ENCODE peak calls at places on chromosomes 13 and 19, in four cellular contexts. One of them, this sample, is unnamed.
A peak's percentile ranks its signal among the peaks of the same experiment; 100 is the strongest.

GRCh38 chr19:15180451-15181390 is 20.1 kb downstream of the NOTCH3 start:
- DNase-seq in H1: no peak
- DNase-seq in GM12878: no peak
- DNase-seq in HepG2: peak; percentile 37
- DNase-seq in this sample: peak; percentile 93

GRCh38 chr13:67134322-67135129 is 95.6 kb downstream of the PCDH9 start:
- DNase-seq in HepG2: no peak
- DNase-seq in GM12878: no peak
- DNase-seq in H1: no peak
- DNase-seq in this sample: no peak

GRCh38 chr13:111398715-111399299 is 78.4 kb downstream of the TEX29 start:
- DNase-seq in GM12878: no peak
- DNase-seq in HepG2: peak; percentile 64
- DNase-seq in H1: no peak
- DNase-seq in this sample: peak; percentile 20

GRCh38 chr13:77422724-77423123 is 95.8 kb upstream of the MYCBP2 start:
- DNase-seq in GM12878: no peak
- DNase-seq in HepG2: no peak
- DNase-seq in H1: no peak
- DNase-seq in this sample: no peak

GRCh38 chr19:23440791-23441190 is 45.5 kb upstream of the ZNF91 start:
- DNase-seq in HepG2: no peak
- DNase-seq in GM12878: no peak
- DNase-seq in H1: no peak
- DNase-seq in this sample: no peak

GRCh38 chr19:19262190-19263057 is 10.7 kb downstream of the TM6SF2 start:
- DNase-seq in H1: no peak
- DNase-seq in HepG2: no peak
- DNase-seq in GM12878: no peak
- DNase-seq in this sample: peak; percentile 37

GRCh38 chr19:55611300-55611982 is 6.0 kb downstream of the ZNF865 start:
- DNase-seq in H1: no peak
- DNase-seq in GM12878: no peak
- DNase-seq in HepG2: no peak
- DNase-seq in this sample: no peak

GRCh38 chr13:64928704-64929499 is 2301.2 kb downstream of the PCDH9 start:
- DNase-seq in H1: no peak
- DNase-seq in HepG2: no peak
- DNase-seq in GM12878: no peak
- DNase-seq in this sample: no peak

GRCh38 chr13:23952796-23953195 is 55.5 kb upstream of the C1QTNF9B start:
- DNase-seq in HepG2: no peak
- DNase-seq in H1: no peak
- DNase-seq in GM12878: no peak
- DNase-seq in this sample: no peak

GRCh38 chr19:54141356-54141755 is 3.8 kb downstream of the CNOT3 start:
- DNase-seq in GM12878: no peak
- DNase-seq in HepG2: no peak
- DNase-seq in H1: no peak
- DNase-seq in this sample: no peak

GRCh38 chr13:94679614-94680013 is 32.7 kb downstream of the SOX21 start:
- DNase-seq in GM12878: no peak
- DNase-seq in H1: no peak
- DNase-seq in HepG2: no peak
- DNase-seq in this sample: no peak

GRCh38 chr13:18948664-18949488 is 232.7 kb downstream of the TUBA3C start:
- DNase-seq in GM12878: no peak
- DNase-seq in HepG2: no peak
- DNase-seq in H1: no peak
- DNase-seq in this sample: no peak

GRCh38 chr13:45807520-45808099 is 43.9 kb downstream of the SIAH3 start:
- DNase-seq in GM12878: peak; percentile 8
- DNase-seq in HepG2: peak; percentile 60
- DNase-seq in H1: no peak
- DNase-seq in this sample: peak; percentile 21

GRCh38 chr13:44292545-44292944 is 81.1 kb upstream of the SERP2 start:
- DNase-seq in GM12878: no peak
- DNase-seq in HepG2: no peak
- DNase-seq in H1: no peak
- DNase-seq in this sample: no peak

DNA sequence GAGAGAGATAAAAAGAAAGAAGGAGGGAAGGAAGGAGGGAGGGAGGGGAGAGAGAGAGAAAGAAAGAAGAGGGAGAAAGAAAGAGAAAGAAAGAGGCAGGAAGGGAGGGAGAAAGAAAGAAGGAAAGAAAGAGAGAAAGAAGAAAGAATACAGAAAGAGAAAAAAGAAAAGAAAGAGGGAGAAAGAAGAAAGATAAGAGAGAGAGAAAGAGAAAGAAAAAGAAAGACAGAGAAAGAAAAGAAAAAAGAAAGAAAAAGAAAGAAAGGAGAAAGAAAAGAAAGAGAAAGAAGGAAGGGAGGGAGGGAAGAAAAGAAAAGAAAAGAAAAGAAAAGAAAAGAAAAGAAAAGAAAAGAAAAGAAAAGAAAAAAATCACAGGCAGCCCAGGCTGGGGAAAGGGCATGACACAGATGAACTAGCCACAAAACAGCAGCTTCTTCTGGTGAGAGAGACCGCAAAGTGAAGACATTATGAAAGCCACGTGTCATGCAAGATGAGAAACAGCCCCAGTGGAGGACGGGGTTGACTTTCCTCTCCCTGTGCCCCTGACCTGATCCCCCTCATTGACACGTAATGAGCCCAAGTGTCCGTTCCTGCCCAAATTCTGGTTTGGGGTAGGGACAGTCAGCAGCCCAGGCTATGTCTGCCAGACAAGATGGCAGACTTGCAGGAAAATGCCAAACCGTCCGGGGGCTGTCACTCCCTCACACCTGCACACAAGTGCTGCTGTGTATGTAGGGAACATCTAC is 102.1 kb downstream of the INSR start:
- DNase-seq in H1: no peak
- DNase-seq in GM12878: no peak
- DNase-seq in HepG2: no peak
- DNase-seq in this sample: no peak
- TF ChIP-seq TAF1 in H1: no peak
- TF ChIP-seq TAF1 in GM12878: peak; percentile 47
- TF ChIP-seq TAF1 in HepG2: no peak
- TF ChIP-seq TAF1 in this sample: no peak

GRCh38 chr13:91017669-91018053 is 329.8 kb upstream of the MIR17HG start:
- DNase-seq in GM12878: no peak
- DNase-seq in HepG2: no peak
- DNase-seq in H1: peak; percentile 2
- DNase-seq in this sample: peak; percentile 38
- TF ChIP-seq HDAC6 in GM12878: no peak
- TF ChIP-seq HDAC6 in HepG2: no peak
- TF ChIP-seq HDAC6 in H1: no peak
- TF ChIP-seq HDAC6 in this sample: no peak

GRCh38 chr13:101512650-101513049 is 60.2 kb downstream of the ITGBL1 start:
- DNase-seq in HepG2: no peak
- DNase-seq in GM12878: no peak
- DNase-seq in H1: no peak
- DNase-seq in this sample: no peak

GRCh38 chr13:101514695-101515275 is 62.3 kb downstream of the ITGBL1 start:
- DNase-seq in H1: no peak
- DNase-seq in HepG2: peak; percentile 48
- DNase-seq in GM12878: no peak
- DNase-seq in this sample: peak; percentile 8

GRCh38 chr13:101516262-101516661 is 63.8 kb downstream of the ITGBL1 start:
- DNase-seq in HepG2: no peak
- DNase-seq in H1: no peak
- DNase-seq in GM12878: no peak
- DNase-seq in this sample: no peak

GRCh38 chr13:101514100-101514499 is 61.6 kb downstream of the ITGBL1 start:
- DNase-seq in GM12878: no peak
- DNase-seq in H1: no peak
- DNase-seq in HepG2: no peak
- DNase-seq in this sample: no peak

GRCh38 chr13:101515504-101515903 is 63.0 kb downstream of the ITGBL1 start:
- DNase-seq in HepG2: no peak
- DNase-seq in GM12878: no peak
- DNase-seq in H1: no peak
- DNase-seq in this sample: no peak
- TF ChIP-seq TAF1 in HepG2: no peak
- TF ChIP-seq TAF1 in GM12878: no peak
- TF ChIP-seq TAF1 in H1: no peak
- TF ChIP-seq TAF1 in this sample: no peak

GRCh38 chr13:29529755-29530154 is 65.7 kb downstream of the SLC7A1 start:
- DNase-seq in GM12878: no peak
- DNase-seq in HepG2: no peak
- DNase-seq in H1: no peak
- DNase-seq in this sample: no peak
- TF ChIP-seq HDAC6 in GM12878: no peak
- TF ChIP-seq HDAC6 in HepG2: no peak
- TF ChIP-seq HDAC6 in H1: no peak
- TF ChIP-seq HDAC6 in this sample: no peak

DNA sequence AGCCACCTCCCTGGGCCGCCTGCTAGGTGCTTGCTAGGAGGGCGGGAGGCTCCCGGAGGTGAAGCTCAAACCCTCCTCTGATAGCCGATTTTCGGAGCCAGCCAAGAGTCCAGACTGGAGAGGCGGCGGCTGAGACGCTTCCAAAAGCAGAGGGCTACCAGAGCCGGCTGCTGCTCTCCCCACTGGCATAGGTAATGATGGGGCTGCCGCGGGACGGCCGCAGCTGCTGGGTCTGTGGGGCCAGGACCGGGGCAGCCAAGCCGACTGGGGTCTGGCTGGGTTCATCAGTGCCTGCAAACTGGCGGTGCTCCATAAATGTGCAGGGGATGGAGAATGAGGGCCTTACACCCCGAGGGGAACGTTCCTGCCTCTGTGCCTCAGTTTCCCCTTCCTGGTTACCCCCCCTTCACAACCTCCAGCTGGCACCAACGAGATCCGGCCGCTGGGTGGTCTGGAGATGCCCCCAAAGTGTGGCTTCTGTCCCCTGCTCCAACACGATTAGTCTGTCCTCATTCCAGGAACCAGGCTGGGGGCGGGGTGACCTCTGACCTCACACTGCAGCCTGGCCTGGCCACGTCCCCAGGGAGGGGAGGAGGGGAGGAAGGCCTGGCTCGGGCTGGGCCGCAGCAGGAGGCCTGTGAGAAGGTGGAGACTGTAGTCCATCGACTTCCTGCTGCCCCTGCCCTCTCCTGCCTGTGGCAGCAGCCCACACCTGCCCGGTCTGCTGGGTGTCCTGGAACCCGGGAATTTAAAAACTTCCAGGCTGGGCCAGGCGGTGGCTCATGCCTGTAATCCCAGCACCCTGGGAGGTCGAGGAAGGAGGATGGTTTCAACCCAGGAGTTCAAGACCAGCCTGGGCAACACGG is 3.8 kb upstream of the WDR18 start:
- DNase-seq in HepG2: peak; percentile 86
- DNase-seq in GM12878: no peak
- DNase-seq in H1: no peak
- DNase-seq in this sample: peak; percentile 98
- TF ChIP-seq TAF1 in HepG2: peak; percentile 72
- TF ChIP-seq TAF1 in GM12878: no peak
- TF ChIP-seq TAF1 in H1: no peak
- TF ChIP-seq TAF1 in this sample: peak; percentile 38

GRCh38 chr19:57583521-57584416 is at the start of gene ZIK1:
- DNase-seq in GM12878: peak; percentile 61
- DNase-seq in HepG2: peak; percentile 83
- DNase-seq in H1: peak; percentile 92
- DNase-seq in this sample: no peak
- TF ChIP-seq HDAC6 in GM12878: no peak
- TF ChIP-seq HDAC6 in HepG2: no peak
- TF ChIP-seq HDAC6 in H1: no peak
- TF ChIP-seq HDAC6 in this sample: no peak

DNA sequence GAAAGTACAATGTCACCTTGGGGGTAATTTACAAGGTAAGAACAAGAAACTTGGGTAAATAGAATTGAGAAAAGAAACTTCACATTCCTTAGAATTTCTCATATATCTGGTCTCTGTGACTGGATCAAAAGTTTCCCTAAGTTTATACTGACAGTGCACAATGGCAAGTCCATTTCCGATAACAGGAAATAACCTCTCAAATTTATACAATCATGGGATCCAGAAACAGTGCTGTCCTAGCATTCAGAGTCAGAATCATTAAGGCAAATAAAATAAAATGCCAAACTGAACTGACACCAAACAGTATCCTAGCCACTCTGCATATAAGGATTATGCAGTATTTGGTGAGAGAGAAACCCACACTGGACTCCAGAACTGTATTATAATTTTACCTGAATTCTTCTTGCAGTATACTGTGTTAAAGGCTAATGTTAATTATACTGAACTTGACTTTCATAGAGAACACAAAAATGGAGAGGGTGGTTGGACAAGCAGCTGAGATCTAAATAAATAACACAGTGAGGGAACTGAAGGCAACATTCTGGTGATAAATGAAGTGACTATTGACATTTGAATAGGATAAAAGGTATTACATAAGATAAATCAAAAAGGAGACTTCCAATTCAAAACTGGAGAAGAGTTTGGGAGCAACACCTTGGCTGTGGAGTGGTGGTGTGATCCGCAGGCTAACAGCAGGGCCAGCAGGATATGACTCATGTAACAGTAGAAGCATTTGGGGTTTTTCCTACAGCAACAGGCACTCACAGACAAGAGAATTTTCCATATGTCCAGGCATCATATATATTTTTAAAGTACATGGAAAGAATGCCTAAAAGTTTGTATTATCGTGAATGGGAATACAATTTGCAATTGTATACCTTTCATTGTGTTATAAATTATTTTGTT is 932.5 kb upstream of the MIR17HG start:
- DNase-seq in GM12878: no peak
- DNase-seq in H1: no peak
- DNase-seq in HepG2: no peak
- DNase-seq in this sample: no peak
- TF ChIP-seq TAF1 in GM12878: no peak
- TF ChIP-seq TAF1 in H1: no peak
- TF ChIP-seq TAF1 in HepG2: no peak
- TF ChIP-seq TAF1 in this sample: no peak

GRCh38 chr13:75904012-75904411 is 267.9 kb downstream of the LMO7 start:
- DNase-seq in H1: no peak
- DNase-seq in GM12878: no peak
- DNase-seq in HepG2: no peak
- DNase-seq in this sample: no peak
- TF ChIP-seq HDAC6 in H1: no peak
- TF ChIP-seq HDAC6 in GM12878: no peak
- TF ChIP-seq HDAC6 in HepG2: no peak
- TF ChIP-seq HDAC6 in this sample: no peak

GRCh38 chr13:32107474-32107873 is 75.9 kb downstream of the FRY start:
- DNase-seq in HepG2: no peak
- DNase-seq in H1: no peak
- DNase-seq in GM12878: no peak
- DNase-seq in this sample: no peak
- TF ChIP-seq TAF1 in HepG2: no peak
- TF ChIP-seq TAF1 in H1: no peak
- TF ChIP-seq TAF1 in GM12878: no peak
- TF ChIP-seq TAF1 in this sample: no peak